ENCODE peak calls at places on chromosome 12, in ten cellular contexts. One of them, this sample, is unnamed.

GRCh38 chr12:12018454-12018853 is 52.3 kb upstream of the BCL2L14 start:
- DNase-seq in GM10248: no peak
- DNase-seq in fibroblast of mammary gland: peak; percentile 21
- DNase-seq in amniotic stem cell: peak; percentile 12
- DNase-seq in RKO: no peak
- DNase-seq in type B pancreatic cell: peak; percentile 24
- DNase-seq in AG10803: no peak
- DNase-seq in NCI-H1417: no peak
- DNase-seq in PC-3: peak; percentile 40
- DNase-seq in tibial artery: no peak
- DNase-seq in this sample: no peak

GRCh38 chr12:116427200-116427932 is 131.8 kb upstream of the MAP1LC3B2 start:
- DNase-seq in GM10248: no peak
- DNase-seq in fibroblast of mammary gland: no peak
- DNase-seq in amniotic stem cell: no peak
- DNase-seq in RKO: no peak
- DNase-seq in type B pancreatic cell: no peak
- DNase-seq in AG10803: peak; percentile 35
- DNase-seq in NCI-H1417: no peak
- DNase-seq in PC-3: peak; percentile 24
- DNase-seq in tibial artery: no peak
- DNase-seq in this sample: peak; percentile 74

GRCh38 chr12:88235183-88235833 is 93.2 kb downstream of the TMTC3 start:
- DNase-seq in GM10248: no peak
- DNase-seq in fibroblast of mammary gland: no peak
- DNase-seq in amniotic stem cell: no peak
- DNase-seq in RKO: no peak
- DNase-seq in type B pancreatic cell: no peak
- DNase-seq in AG10803: no peak
- DNase-seq in NCI-H1417: no peak
- DNase-seq in PC-3: no peak
- DNase-seq in tibial artery: no peak
- DNase-seq in this sample: no peak

GRCh38 chr12:96221391-96221790 is 27.2 kb downstream of the ELK3 start:
- DNase-seq in GM10248: no peak
- DNase-seq in fibroblast of mammary gland: no peak
- DNase-seq in amniotic stem cell: no peak
- DNase-seq in RKO: no peak
- DNase-seq in type B pancreatic cell: no peak
- DNase-seq in AG10803: no peak
- DNase-seq in NCI-H1417: no peak
- DNase-seq in PC-3: no peak
- DNase-seq in tibial artery: no peak
- DNase-seq in this sample: no peak

GRCh38 chr12:34395056-34396005 is 373.0 kb downstream of the ALG10 start:
- DNase-seq in GM10248: peak; percentile 6
- DNase-seq in fibroblast of mammary gland: no peak
- DNase-seq in amniotic stem cell: no peak
- DNase-seq in RKO: no peak
- DNase-seq in type B pancreatic cell: peak; percentile 58
- DNase-seq in AG10803: no peak
- DNase-seq in NCI-H1417: no peak
- DNase-seq in PC-3: no peak
- DNase-seq in tibial artery: peak; percentile 49
- DNase-seq in this sample: no peak

GRCh38 chr12:66051361-66051760 is 79.2 kb downstream of the LLPH start:
- DNase-seq in GM10248: no peak
- DNase-seq in fibroblast of mammary gland: no peak
- DNase-seq in amniotic stem cell: no peak
- DNase-seq in RKO: no peak
- DNase-seq in type B pancreatic cell: no peak
- DNase-seq in AG10803: no peak
- DNase-seq in NCI-H1417: no peak
- DNase-seq in PC-3: no peak
- DNase-seq in tibial artery: no peak
- DNase-seq in this sample: no peak

GRCh38 chr12:93569301-93569655 is 3.2 kb upstream of the SOCS2 start:
- DNase-seq in GM10248: peak; percentile 37
- DNase-seq in fibroblast of mammary gland: no peak
- DNase-seq in amniotic stem cell: no peak
- DNase-seq in RKO: no peak
- DNase-seq in type B pancreatic cell: no peak
- DNase-seq in AG10803: no peak
- DNase-seq in NCI-H1417: no peak
- DNase-seq in PC-3: no peak
- DNase-seq in tibial artery: no peak
- DNase-seq in this sample: no peak

GRCh38 chr12:32686340-32686739 is 7.2 kb downstream of the DNM1L start:
- DNase-seq in GM10248: no peak
- DNase-seq in fibroblast of mammary gland: no peak
- DNase-seq in amniotic stem cell: no peak
- DNase-seq in RKO: no peak
- DNase-seq in type B pancreatic cell: no peak
- DNase-seq in AG10803: no peak
- DNase-seq in NCI-H1417: no peak
- DNase-seq in PC-3: no peak
- DNase-seq in tibial artery: no peak
- DNase-seq in this sample: no peak

GRCh38 chr12:50218386-50218785 is 51.2 kb upstream of the CERS5 start:
- DNase-seq in GM10248: no peak
- DNase-seq in fibroblast of mammary gland: peak; percentile 51
- DNase-seq in amniotic stem cell: no peak
- DNase-seq in RKO: peak; percentile 75
- DNase-seq in type B pancreatic cell: no peak
- DNase-seq in AG10803: peak; percentile 56
- DNase-seq in NCI-H1417: no peak
- DNase-seq in PC-3: peak; percentile 98
- DNase-seq in tibial artery: no peak
- DNase-seq in this sample: no peak